ENCODE peak calls at places on chromosomes 4 and X, in six cellular contexts. C is IMR-90, O is bronchial epithelial cell, I is kidney, W is upper lobe of right lung, N is adrenal gland. Q is an unnamed sample.

GRCh38 chrX:40189018-40189417 is 91.3 kb upstream of the BCOR start:
- DNase-seq in C (no peak), O (peak), I (no peak), W (no peak), N (no peak), Q (no peak)

GRCh38 chr4:52997132-52997416 is 135.0 kb downstream of the RASL11B start:
- DNase-seq in C (no peak), O (no peak), I (no peak), W (no peak), N (no peak), Q (no peak)

GRCh38 chr4:150242820-150243458 is 164.7 kb downstream of the DCLK2 start:
- DNase-seq in C (peak), O (peak), I (no peak), W (no peak), N (no peak), Q (peak)

GRCh38 chrX:57674861-57675260 is 5.2 kb downstream of the NLRP2B start:
- DNase-seq in C (no peak), O (no peak), I (no peak), W (no peak), N (no peak), Q (no peak)

GRCh38 chrX:102339312-102340298 is 92.6 kb downstream of the NXF2 start:
- DNase-seq in C (no peak), O (no peak), I (peak), W (no peak), N (no peak), Q (peak)

GRCh38 chr4:168693750-168694470 is 197.1 kb downstream of the PALLD start:
- DNase-seq in C (peak), O (peak), I (no peak), W (no peak), N (no peak), Q (no peak)

GRCh38 chrX:20514358-20514757 is 247.6 kb upstream of the RPS6KA3 start:
- DNase-seq in C (peak), O (peak), I (no peak), W (no peak), N (no peak), Q (peak)

GRCh38 chrX:46333550-46333949 is 211.7 kb downstream of the ZNF674 start:
- DNase-seq in C (no peak), O (peak), I (no peak), W (no peak), N (no peak), Q (peak)

GRCh38 chr4:190016369-190017289 is 10.4 kb downstream of the FRG2 start:
- DNase-seq in C (no peak), O (no peak), I (no peak), W (no peak), N (no peak), Q (no peak)

GRCh38 chr4:52659016-52659721 is at the start of gene USP46:
- DNase-seq in C (peak), O (peak), I (peak), W (peak), N (peak), Q (peak)

GRCh38 chrX:152847281-152847680 is 16.4 kb downstream of the NSDHL start:
- DNase-seq in C (no peak), O (no peak), I (no peak), W (no peak), N (no peak), Q (no peak)

GRCh38 chrX:48488034-48488433 is 12.0 kb downstream of the FTSJ1 start:
- DNase-seq in C (no peak), O (no peak), I (no peak), W (no peak), N (no peak), Q (no peak)

GRCh38 chrX:90012395-90012794 is 90.7 kb downstream of the TGIF2LX start:
- DNase-seq in C (no peak), O (no peak), I (no peak), W (no peak), N (no peak), Q (no peak)

GRCh38 chrX:24720036-24720435 is 26.3 kb downstream of the POLA1 start:
- DNase-seq in C (no peak), O (no peak), I (no peak), W (no peak), N (no peak), Q (no peak)

GRCh38 chrX:55490121-55490520 is 473 bp upstream of the USP51 start:
- DNase-seq in C (no peak), O (no peak), I (no peak), W (no peak), N (no peak), Q (no peak)

GRCh38 chr4:82890913-82891727 is at the start of gene SEC31A:
- DNase-seq in C (peak), O (peak), I (peak), W (peak), N (peak), Q (peak)

GRCh38 chr4:20075479-20075878 is 176.2 kb upstream of the SLIT2 start:
- DNase-seq in C (peak), O (no peak), I (no peak), W (no peak), N (no peak), Q (no peak)

GRCh38 chrX:13502590-13502989 is 66.8 kb upstream of the EGFL6 start:
- DNase-seq in C (no peak), O (no peak), I (no peak), W (no peak), N (no peak), Q (no peak)

GRCh38 chr4:3630136-3630933 is 98.1 kb upstream of the LRPAP1 start:
- DNase-seq in C (no peak), O (no peak), I (peak), W (no peak), N (no peak), Q (no peak)

GRCh38 chrX:110568396-110568795 is 209.7 kb downstream of the RTL9 start:
- DNase-seq in C (no peak), O (no peak), I (no peak), W (no peak), N (no peak), Q (no peak)

GRCh38 chr4:185128272-185129119 is 14.6 kb upstream of the SLC25A4 start:
- DNase-seq in C (no peak), O (peak), I (peak), W (peak), N (peak), Q (peak)

GRCh38 chr4:107213880-107214279 is 177.8 kb upstream of the DKK2 start:
- DNase-seq in C (peak), O (no peak), I (no peak), W (no peak), N (no peak), Q (no peak)

GRCh38 chr4:89509708-89510269 is 202.2 kb upstream of the GPRIN3 start:
- DNase-seq in C (peak), O (peak), I (no peak), W (no peak), N (no peak), Q (no peak)

GRCh38 chrX:23907106-23907495 is 637 bp downstream of the APOO start:
- DNase-seq in C (no peak), O (no peak), I (no peak), W (no peak), N (no peak), Q (no peak)

GRCh38 chr4:185343726-185344581 is 51.8 kb downstream of the LRP2BP start:
- DNase-seq in C (peak), O (no peak), I (no peak), W (no peak), N (no peak), Q (no peak)

GRCh38 chrX:138775501-138775900 is 64.0 kb upstream of the FGF13 start:
- DNase-seq in C (peak), O (peak), I (no peak), W (no peak), N (no peak), Q (no peak)

GRCh38 chr4:61277785-61278184 is 77.7 kb downstream of the ADGRL3 start:
- DNase-seq in C (no peak), O (peak), I (no peak), W (no peak), N (no peak), Q (no peak)

GRCh38 chr4:22676058-22676457 is 16.7 kb upstream of the GBA3 start:
- DNase-seq in C (no peak), O (no peak), I (no peak), W (no peak), N (no peak), Q (no peak)

GRCh38 chr4:130296448-130296847 is 1200.5 kb downstream of the C4orf33 start:
- DNase-seq in C (no peak), O (peak), I (no peak), W (no peak), N (no peak), Q (no peak)

GRCh38 chr4:139828966-139829662 is 163.5 kb downstream of the MGST2 start:
- DNase-seq in C (no peak), O (no peak), I (no peak), W (no peak), N (no peak), Q (no peak)

GRCh38 chrX:155070663-155070974 is 317 bp downstream of the CMC4 start:
- DNase-seq in C (no peak), O (no peak), I (no peak), W (no peak), N (no peak), Q (no peak)

GRCh38 chr4:93776386-93777080 is 52.0 kb upstream of the ATOH1 start:
- DNase-seq in C (peak), O (peak), I (no peak), W (no peak), N (no peak), Q (no peak)

GRCh38 chrX:130110379-130111219 is at the start of gene ELF4:
- DNase-seq in C (peak), O (no peak), I (peak), W (peak), N (no peak), Q (peak)

GRCh38 chr4:85829276-85830051 is 354.5 kb downstream of the ARHGAP24 start:
- DNase-seq in C (peak), O (peak), I (no peak), W (no peak), N (no peak), Q (no peak)

GRCh38 chr4:108492816-108493595 is 127.4 kb upstream of the RPL34 start:
- DNase-seq in C (peak), O (peak), I (peak), W (no peak), N (no peak), Q (peak)
- TF ChIP-seq CTCF in C (peak), O (peak), I (no peak), W (peak), N (no peak), Q (peak)

GRCh38 chr4:18937746-18938145 is 916.2 kb upstream of the LCORL start:
- DNase-seq in C (no peak), O (no peak), I (no peak), W (no peak), N (no peak), Q (no peak)
- TF ChIP-seq CTCF in C (no peak), O (no peak), I (no peak), W (no peak), N (no peak), Q (no peak)

DNA sequence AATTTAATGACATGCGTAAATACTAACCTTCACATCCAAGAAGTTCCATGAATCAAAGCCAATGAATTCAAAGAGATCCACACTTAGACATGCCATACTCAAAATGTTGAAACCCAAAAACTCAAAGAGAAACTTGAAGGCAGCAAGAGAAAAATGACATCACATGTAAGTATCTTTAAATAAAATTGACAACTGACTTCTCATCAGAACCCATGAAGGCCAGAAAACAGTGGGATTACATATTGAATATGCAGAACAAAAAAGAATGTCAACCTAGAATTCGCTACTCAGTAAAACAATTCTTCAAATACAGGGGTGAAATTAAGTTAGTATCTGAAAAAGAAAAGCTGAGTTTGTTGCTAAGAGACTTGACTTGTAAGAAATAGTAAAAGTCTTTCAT is 953.9 kb upstream of the HS3ST1 start:
- DNase-seq in C (no peak), O (no peak), I (no peak), W (no peak), N (no peak), Q (no peak)
- TF ChIP-seq CTCF in C (no peak), O (no peak), I (no peak), W (no peak), N (no peak), Q (no peak)

GRCh38 chrX:133218329-133218728 is at the start of gene TFDP3:
- DNase-seq in C (no peak), O (no peak), I (no peak), W (no peak), N (no peak), Q (no peak)

GRCh38 chrX:133215017-133215416 is 3.1 kb downstream of the TFDP3 start:
- DNase-seq in C (no peak), O (no peak), I (no peak), W (no peak), N (no peak), Q (no peak)

GRCh38 chrX:133214316-133214715 is 3.8 kb downstream of the TFDP3 start:
- DNase-seq in C (no peak), O (no peak), I (no peak), W (no peak), N (no peak), Q (no peak)

GRCh38 chrX:133215747-133216146 is 2.4 kb downstream of the TFDP3 start:
- DNase-seq in C (peak), O (peak), I (no peak), W (no peak), N (no peak), Q (peak)
- TF ChIP-seq CTCF in C (peak), O (peak), I (no peak), W (peak), N (no peak), Q (peak)

DNA sequence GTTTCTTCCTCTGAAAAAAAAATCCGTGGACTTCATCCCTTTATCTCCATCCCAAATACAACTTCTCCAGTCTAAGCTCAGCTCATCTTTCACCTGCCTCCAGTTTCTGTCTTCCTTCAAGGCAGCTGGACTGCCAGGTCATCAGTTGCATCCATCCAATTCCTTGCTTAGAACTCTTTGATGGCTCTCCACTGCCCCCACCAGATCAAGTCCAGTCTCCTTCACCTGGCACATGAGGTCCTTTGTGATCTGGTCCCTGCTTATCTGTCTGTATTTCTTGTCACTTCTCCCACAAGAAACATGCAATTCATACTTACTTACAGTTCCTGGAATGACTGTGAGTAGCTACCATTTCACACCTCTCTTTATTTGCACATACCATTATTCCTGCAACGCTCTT is 33.8 kb downstream of the OTUD6A start:
- DNase-seq in C (peak), O (peak), I (no peak), W (no peak), N (no peak), Q (peak)
- TF ChIP-seq CTCF in C (peak), O (peak), I (no peak), W (peak), N (no peak), Q (peak)

GRCh38 chr4:147620315-147620714 is 3.1 kb downstream of the TMEM184C start:
- DNase-seq in C (no peak), O (no peak), I (no peak), W (no peak), N (no peak), Q (no peak)

GRCh38 chr4:147616849-147617172 is 386 bp upstream of the TMEM184C start:
- DNase-seq in C (no peak), O (no peak), I (no peak), W (no peak), N (no peak), Q (no peak)

GRCh38 chr4:147617841-147618421 is 734 bp downstream of the TMEM184C start:
- DNase-seq in C (no peak), O (no peak), I (no peak), W (no peak), N (no peak), Q (no peak)

GRCh38 chr4:147617173-147617840 is at the start of gene TMEM184C:
- DNase-seq in C (peak), O (peak), I (peak), W (peak), N (peak), Q (peak)
- TF ChIP-seq CTCF in C (no peak), O (peak), I (no peak), W (no peak), N (peak), Q (no peak)

GRCh38 chr4:158724647-158725046 is 1.5 kb upstream of the PPID start:
- DNase-seq in C (no peak), O (no peak), I (no peak), W (no peak), N (no peak), Q (no peak)

GRCh38 chr4:158728256-158728655 is 5.1 kb upstream of the PPID start:
- DNase-seq in C (no peak), O (no peak), I (no peak), W (no peak), N (no peak), Q (no peak)

DNA sequence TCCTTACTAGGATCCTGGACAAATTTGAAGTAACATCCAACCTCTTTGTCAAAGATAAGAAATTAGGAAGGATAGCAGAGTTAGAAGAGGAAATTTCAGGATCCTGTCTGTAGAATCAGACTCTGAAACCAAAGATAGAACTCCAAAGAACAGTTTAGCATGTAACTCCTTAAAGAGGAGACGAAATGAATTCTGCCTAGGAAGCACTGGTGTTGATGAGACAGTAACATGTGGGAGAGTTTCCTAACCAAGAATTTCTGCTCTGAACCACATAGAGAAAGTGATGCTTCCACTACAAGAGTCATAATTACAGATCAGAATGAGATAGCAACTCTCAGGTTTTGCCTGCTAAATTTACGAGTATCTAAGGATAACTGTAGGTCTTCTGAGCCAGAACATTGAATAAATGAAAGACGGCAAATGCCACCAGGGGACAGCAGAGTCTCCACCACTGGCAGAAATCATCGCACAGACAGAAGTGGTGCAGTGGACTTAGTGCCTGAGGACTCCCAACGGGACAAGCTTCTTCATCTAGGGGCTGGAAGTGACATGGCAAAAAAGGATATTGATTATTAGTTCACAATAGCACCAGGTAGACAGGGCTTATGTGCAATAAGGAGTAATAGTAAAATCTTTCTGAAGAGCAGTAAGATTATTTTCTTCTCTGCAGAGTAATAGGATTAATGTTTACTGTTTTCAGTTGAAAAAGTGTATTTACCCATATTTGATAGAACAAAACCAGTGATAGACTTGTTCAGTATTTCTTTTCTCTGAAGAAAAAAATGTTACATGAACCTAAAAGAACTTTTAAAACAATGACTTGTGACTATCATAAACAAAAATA is 6.7 kb upstream of the PPID start:
- DNase-seq in C (peak), O (peak), I (no peak), W (no peak), N (peak), Q (peak)
- TF ChIP-seq CTCF in C (peak), O (peak), I (peak), W (peak), N (peak), Q (peak)